ENCODE peak calls at places on chromosomes 3 and 15, in six cellular contexts. O is A549, A is K562, C is SK-N-SH, E is HepG2, V is H1. B is an unnamed sample.

GRCh38 chr15:62453356-62453755 is 288.3 kb upstream of the C2CD4B start:
- DNase-seq in O (no peak), A (no peak), C (no peak), E (no peak), V (no peak), B (peak; percentile 56)

GRCh38 chr3:57094606-57095005 is 34.1 kb downstream of the SPATA12 start:
- DNase-seq in O (no peak), A (no peak), C (no peak), E (no peak), V (no peak), B (peak; percentile 73)

GRCh38 chr3:54857343-54857742 is 70.5 kb downstream of the LRTM1 start:
- DNase-seq in O (no peak), A (no peak), C (no peak), E (no peak), V (no peak), B (no peak)

GRCh38 chr15:78312956-78313355 is 13.5 kb upstream of the SKIC8 start:
- DNase-seq in O (no peak), A (no peak), C (no peak), E (no peak), V (no peak), B (no peak)

GRCh38 chr3:141649871-141650270 is 88.2 kb upstream of the RNF7 start:
- DNase-seq in O (no peak), A (no peak), C (no peak), E (no peak), V (no peak), B (no peak)

GRCh38 chr3:180770639-180771038 is 91.3 kb upstream of the CCDC39 start:
- DNase-seq in O (no peak), A (no peak), C (no peak), E (no peak), V (no peak), B (no peak)

GRCh38 chr3:146131616-146132410 is 29.2 kb downstream of the PLOD2 start:
- DNase-seq in O (no peak), A (no peak), C (no peak), E (peak; percentile 33), V (no peak), B (peak; percentile 91)

GRCh38 chr3:101433652-101434051 is 79.4 kb downstream of the SENP7 start:
- DNase-seq in O (no peak), A (no peak), C (no peak), E (no peak), V (no peak), B (no peak)

GRCh38 chr15:73897441-73898261 is 24.3 kb downstream of the TBC1D21 start:
- DNase-seq in O (peak; percentile 67), A (peak; percentile 93), C (peak; percentile 81), E (peak; percentile 25), V (peak; percentile 85), B (peak; percentile 96)

GRCh38 chr3:192054881-192055280 is 593.9 kb downstream of the PYDC2 start:
- DNase-seq in O (no peak), A (no peak), C (no peak), E (no peak), V (no peak), B (no peak)

GRCh38 chr15:40092416-40093223 is 16.1 kb downstream of the BMF start:
- DNase-seq in O (no peak), A (no peak), C (peak; percentile 54), E (peak; percentile 84), V (no peak), B (peak; percentile 86)

GRCh38 chr3:172029425-172030128 is 9.8 kb upstream of the FNDC3B start:
- DNase-seq in O (no peak), A (no peak), C (no peak), E (no peak), V (no peak), B (no peak)

GRCh38 chr3:172209333-172210321 is 170.2 kb downstream of the FNDC3B start:
- DNase-seq in O (no peak), A (no peak), C (no peak), E (no peak), V (no peak), B (no peak)

GRCh38 chr3:22980346-22980745 is 222.8 kb upstream of the UBE2E2 start:
- DNase-seq in O (no peak), A (no peak), C (no peak), E (no peak), V (no peak), B (peak; percentile 24)

GRCh38 chr3:171788546-171789351 is 21.5 kb downstream of the PLD1 start:
- DNase-seq in O (no peak), A (no peak), C (no peak), E (peak; percentile 63), V (no peak), B (peak; percentile 94)

GRCh38 chr3:4807381-4808280 is 171.6 kb upstream of the BHLHE40 start:
- DNase-seq in O (no peak), A (no peak), C (no peak), E (no peak), V (no peak), B (no peak)

GRCh38 chr3:4806535-4807108 is 172.6 kb upstream of the BHLHE40 start:
- DNase-seq in O (no peak), A (no peak), C (no peak), E (no peak), V (no peak), B (no peak)

GRCh38 chr3:4809970-4810369 is 169.3 kb upstream of the BHLHE40 start:
- DNase-seq in O (no peak), A (no peak), C (no peak), E (no peak), V (no peak), B (no peak)

GRCh38 chr3:4805662-4806061 is 173.6 kb upstream of the BHLHE40 start:
- DNase-seq in O (no peak), A (no peak), C (no peak), E (no peak), V (no peak), B (no peak)

GRCh38 chr3:4808637-4809036 is 170.6 kb upstream of the BHLHE40 start:
- DNase-seq in O (no peak), A (no peak), C (no peak), E (no peak), V (no peak), B (no peak)
- H3K4me1 ChIP-seq in O (no peaks in the 10 kb centered on the region), A (peaks cover 4% of the 10 kb centered on the region), C (no peaks in the 10 kb centered on the region), E (peaks cover 14% of the 10 kb centered on the region), V (no peaks in the 10 kb centered on the region), B (no peaks in the 10 kb centered on the region)

GRCh38 chr3:58793938-58794337 is 127.4 kb upstream of the FAM3D start:
- DNase-seq in O (no peak), A (no peak), C (no peak), E (peak; percentile 2), V (no peak), B (no peak)

GRCh38 chr3:58798312-58798711 is 131.7 kb upstream of the FAM3D start:
- DNase-seq in O (no peak), A (no peak), C (no peak), E (no peak), V (no peak), B (no peak)

DNA sequence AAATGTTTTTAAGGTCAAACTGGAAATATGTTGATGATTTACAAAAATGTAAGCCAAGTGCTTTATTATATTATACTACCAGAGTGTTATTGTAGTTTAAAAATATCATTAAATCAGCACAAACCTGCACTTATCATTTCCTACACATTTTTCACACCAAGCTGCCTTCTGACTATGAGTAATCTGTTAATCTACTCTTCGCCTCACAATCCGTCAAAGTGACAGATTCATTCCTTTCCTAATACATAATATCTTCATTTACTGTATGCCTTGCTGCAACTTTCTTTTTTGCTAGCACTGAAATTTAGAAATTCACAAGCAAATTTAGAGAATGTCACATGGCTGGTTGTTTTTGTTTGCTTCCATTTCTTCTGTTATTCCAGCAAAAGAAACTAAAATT is 126.5 kb upstream of the FAM3D start:
- DNase-seq in O (no peak), A (no peak), C (no peak), E (no peak), V (no peak), B (no peak)
- TF ChIP-seq RFX5 in O (no peak), A (no peak), C (no peak), E (no peak), V (no peak), B (no peak)

DNA sequence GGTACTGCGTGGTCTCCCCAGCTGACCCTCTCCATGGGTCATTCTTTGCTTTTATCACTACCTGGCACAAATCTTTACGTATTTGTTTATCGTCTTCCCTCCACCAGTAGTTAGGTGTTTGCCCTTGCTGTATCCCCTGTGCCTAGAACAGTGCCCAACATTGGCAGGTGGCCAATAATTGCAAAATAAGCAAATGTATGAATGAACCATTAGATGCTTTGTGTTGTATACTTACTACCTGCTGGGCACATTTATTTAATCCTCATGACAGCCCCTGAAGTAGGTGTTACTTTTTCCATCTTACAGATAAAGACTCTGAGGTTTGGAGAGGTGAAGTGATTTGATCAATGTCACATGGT is 1.9 kb upstream of the TWF2 start:
- DNase-seq in O (no peak), A (no peak), C (no peak), E (no peak), V (no peak), B (no peak)
- H3K4me1 ChIP-seq in O (peaks cover 38% of the 10 kb centered on the region), A (peaks cover 46% of the 10 kb centered on the region), C (peaks cover 12% of the 10 kb centered on the region), E (peaks cover 64% of the 10 kb centered on the region), V (peaks cover 28% of the 10 kb centered on the region), B (peaks cover 34% of the 10 kb centered on the region)

GRCh38 chr3:47056705-47057104 is 77.2 kb downstream of the NBEAL2 start:
- DNase-seq in O (no peak), A (no peak), C (no peak), E (no peak), V (no peak), B (no peak)

GRCh38 chr3:47054414-47054813 is 74.9 kb downstream of the NBEAL2 start:
- DNase-seq in O (no peak), A (no peak), C (no peak), E (no peak), V (no peak), B (no peak)

GRCh38 chr3:47057212-47057671 is 77.8 kb downstream of the NBEAL2 start:
- DNase-seq in O (no peak), A (no peak), C (no peak), E (no peak), V (no peak), B (peak; percentile 31)
- TF ChIP-seq RFX5 in O (no peak), A (no peak), C (no peak), E (no peak), V (no peak), B (no peak)

DNA sequence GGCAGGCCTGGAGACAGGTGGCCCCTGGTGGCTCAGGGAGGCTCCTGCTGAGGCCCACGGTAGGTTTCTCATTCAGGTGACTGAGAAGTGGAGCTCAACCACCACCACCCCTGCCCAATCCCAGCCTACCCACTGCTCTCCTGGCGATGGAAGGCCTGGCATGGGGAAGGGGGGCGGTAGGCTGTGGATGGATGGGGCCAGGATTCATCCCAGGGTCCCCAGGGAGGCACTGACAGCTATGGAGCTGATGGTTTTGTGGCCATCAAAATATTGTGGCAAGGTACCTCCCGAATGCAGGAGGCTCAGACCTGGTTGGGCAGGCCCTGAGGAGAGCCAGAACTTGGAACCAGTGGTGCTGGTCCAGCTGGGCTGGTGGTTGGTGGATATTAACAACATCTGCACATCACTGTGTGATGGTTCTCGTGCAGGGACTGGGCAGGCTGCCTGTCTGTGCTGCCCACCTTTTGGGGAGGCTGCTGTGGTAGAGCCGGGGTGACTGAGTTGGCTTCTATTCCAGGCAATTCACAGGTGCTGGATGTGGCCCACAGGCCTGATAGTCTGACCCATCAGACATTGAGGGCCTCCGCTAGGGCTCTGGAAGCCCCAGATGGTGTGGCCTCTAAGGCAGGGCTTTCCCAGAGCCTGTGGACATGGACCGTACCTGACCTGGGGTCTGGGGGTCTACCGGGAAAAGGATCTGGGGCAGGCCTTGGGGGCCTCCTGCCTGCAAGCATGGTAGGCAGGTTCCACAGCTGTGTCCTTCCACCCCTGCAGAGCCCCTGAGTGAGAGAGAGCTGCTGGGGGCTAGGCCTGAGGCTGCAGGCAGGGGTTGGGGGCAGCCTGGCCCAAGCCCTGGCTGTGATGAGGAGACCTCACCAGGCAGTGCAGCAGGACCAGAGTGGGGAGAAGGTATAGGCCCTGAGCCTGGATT is 3.4 kb downstream of the ZBTB47 start:
- DNase-seq in O (no peak), A (no peak), C (peak; percentile 15), E (no peak), V (no peak), B (no peak)
- H3K4me1 ChIP-seq in O (peaks cover 25% of the 10 kb centered on the region), A (peaks cover 57% of the 10 kb centered on the region), C (peaks cover 10% of the 10 kb centered on the region), E (peaks cover 54% of the 10 kb centered on the region), V (peaks cover 23% of the 10 kb centered on the region), B (peaks cover 26% of the 10 kb centered on the region)

B was measured in IMR-90.